ENCODE peak calls at places on chromosomes 16 and 17, in seven cellular contexts. O is progenitor cell of endocrine pancreas, W is cardiac fibroblast, Z is PC-3, Q is lower lobe of right lung, N is heart left ventricle, H is K562. I is an unnamed sample.

GRCh38 chr16:48206594-48207242 is 37.4 kb upstream of the LONP2 start:
- DNase-seq in O (no peak), W (peak), Z (peak), Q (no peak), N (no peak), H (no peak), I (no peak)

GRCh38 chr17:28960256-28961106 is 9.2 kb upstream of the PHF12 start:
- DNase-seq in O (no peak), W (no peak), Z (no peak), Q (no peak), N (no peak), H (no peak), I (no peak)

GRCh38 chr17:64781810-64782555 is 119.9 kb upstream of the SMURF2 start:
- DNase-seq in O (no peak), W (no peak), Z (no peak), Q (no peak), N (no peak), H (no peak), I (no peak)

GRCh38 chr16:66847533-66848057 is 3.4 kb downstream of the CA7 start:
- DNase-seq in O (no peak), W (no peak), Z (no peak), Q (no peak), N (no peak), H (no peak), I (no peak)

GRCh38 chr17:42683407-42684031 is 1.2 kb downstream of the CNTNAP1 start:
- DNase-seq in O (no peak), W (no peak), Z (peak), Q (peak), N (peak), H (no peak), I (no peak)

GRCh38 chr16:84482001-84482891 is 22.2 kb downstream of the MEAK7 start:
- DNase-seq in O (no peak), W (no peak), Z (no peak), Q (no peak), N (peak), H (no peak), I (peak)

GRCh38 chr16:66248096-66248495 is 118.4 kb upstream of the CDH5 start:
- DNase-seq in O (no peak), W (peak), Z (peak), Q (no peak), N (peak), H (no peak), I (no peak)

GRCh38 chr17:56777859-56778258 is 55.9 kb downstream of the C17orf67 start:
- DNase-seq in O (no peak), W (no peak), Z (peak), Q (no peak), N (no peak), H (no peak), I (no peak)

GRCh38 chr16:4293822-4294457 is 21.1 kb upstream of the TFAP4 start:
- DNase-seq in O (peak), W (peak), Z (peak), Q (peak), N (peak), H (no peak), I (peak)

GRCh38 chr16:380837-381787 is 666 bp downstream of the PGAP6 start:
- DNase-seq in O (no peak), W (peak), Z (no peak), Q (peak), N (no peak), H (peak), I (peak)

GRCh38 chr16:7268182-7268581 is 64.5 kb upstream of the RBFOX1 start:
- DNase-seq in O (peak), W (peak), Z (peak), Q (no peak), N (peak), H (peak), I (no peak)

GRCh38 chr17:77845541-77846225 is 112.8 kb upstream of the TNRC6C start:
- DNase-seq in O (no peak), W (no peak), Z (no peak), Q (peak), N (no peak), H (no peak), I (no peak)

GRCh38 chr17:42617956-42618431 is 8.5 kb downstream of the TUBG1 start:
- DNase-seq in O (no peak), W (no peak), Z (no peak), Q (no peak), N (no peak), H (peak), I (no peak)

GRCh38 chr17:19461681-19462080 is 50.6 kb downstream of the RNF112 start:
- DNase-seq in O (no peak), W (no peak), Z (no peak), Q (no peak), N (no peak), H (no peak), I (no peak)

GRCh38 chr16:56880176-56880575 is 15.2 kb downstream of the SLC12A3 start:
- DNase-seq in O (no peak), W (no peak), Z (no peak), Q (no peak), N (no peak), H (no peak), I (no peak)

GRCh38 chr16:55508941-55509920 is at the start of gene LPCAT2:
- DNase-seq in O (peak), W (peak), Z (peak), Q (peak), N (peak), H (peak), I (peak)

GRCh38 chr17:43003542-43004172 is 2.9 kb upstream of the IFI35 start:
- DNase-seq in O (no peak), W (peak), Z (peak), Q (no peak), N (no peak), H (no peak), I (no peak)

GRCh38 chr16:56923481-56923880 is 8.5 kb upstream of the HERPUD1 start:
- DNase-seq in O (no peak), W (peak), Z (no peak), Q (no peak), N (no peak), H (no peak), I (no peak)

GRCh38 chr17:2564876-2565275 is 28.6 kb upstream of the PAFAH1B1 start:
- DNase-seq in O (no peak), W (peak), Z (peak), Q (peak), N (no peak), H (no peak), I (no peak)

GRCh38 chr16:87240211-87241134 is 76.7 kb downstream of the C16orf95 start:
- DNase-seq in O (no peak), W (no peak), Z (peak), Q (no peak), N (no peak), H (no peak), I (no peak)

GRCh38 chr17:3968886-3969524 is 4.8 kb upstream of the ATP2A3 start:
- DNase-seq in O (no peak), W (no peak), Z (no peak), Q (no peak), N (no peak), H (peak), I (no peak)

GRCh38 chr17:3964203-3965122 is at the start of gene ATP2A3:
- DNase-seq in O (no peak), W (no peak), Z (no peak), Q (peak), N (peak), H (peak), I (no peak)

GRCh38 chr17:3965123-3965800 is 1.0 kb upstream of the ATP2A3 start:
- DNase-seq in O (no peak), W (peak), Z (peak), Q (peak), N (peak), H (peak), I (no peak)

GRCh38 chr17:3968017-3968416 is 3.8 kb upstream of the ATP2A3 start:
- DNase-seq in O (no peak), W (no peak), Z (no peak), Q (no peak), N (no peak), H (no peak), I (no peak)

DNA sequence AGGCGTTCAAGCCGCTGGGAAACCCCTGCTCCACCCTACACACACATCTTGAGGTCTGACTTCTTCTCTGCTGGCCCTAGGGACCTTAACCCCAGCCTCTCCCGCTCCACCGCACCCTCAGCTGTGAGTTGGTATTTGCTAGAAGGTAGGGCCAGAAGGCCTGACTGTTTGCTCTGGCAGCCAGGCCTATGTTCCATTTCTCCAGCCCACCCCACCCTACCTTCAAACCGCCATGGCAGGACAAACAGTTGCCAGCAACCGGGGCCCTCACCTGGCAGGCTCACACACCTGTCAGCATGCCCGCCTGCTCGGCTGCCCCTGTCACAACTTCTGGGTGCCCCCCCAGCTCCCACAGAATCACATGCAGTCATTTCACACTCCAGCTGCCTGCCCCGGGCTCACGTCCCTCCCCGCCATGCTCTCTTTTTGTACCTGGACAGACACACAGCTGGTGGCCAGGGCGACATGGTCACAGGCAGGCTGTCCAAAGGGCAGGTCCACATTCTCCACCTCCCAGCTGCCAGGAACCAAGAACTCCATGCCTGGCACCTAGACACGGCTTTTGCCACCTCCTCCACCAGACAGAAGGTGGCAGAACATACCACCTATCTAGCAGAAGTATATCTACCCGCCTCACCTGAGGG is 2.6 kb upstream of the ATP2A3 start:
- DNase-seq in O (no peak), W (no peak), Z (no peak), Q (no peak), N (no peak), H (no peak), I (no peak)
- TF ChIP-seq CTCF in O (no peak), W (no peak), Z (no peak), Q (no peak), N (no peak), H (no peak), I (no peak)

GRCh38 chr17:72122336-72122667 is 1.5 kb downstream of the SOX9 start:
- DNase-seq in O (no peak), W (no peak), Z (no peak), Q (no peak), N (no peak), H (no peak), I (no peak)

GRCh38 chr17:72122002-72122310 is 1.1 kb downstream of the SOX9 start:
- DNase-seq in O (no peak), W (no peak), Z (peak), Q (no peak), N (no peak), H (no peak), I (no peak)

GRCh38 chr17:72120878-72121163 is at the start of gene SOX9:
- DNase-seq in O (peak), W (peak), Z (peak), Q (peak), N (peak), H (no peak), I (peak)

GRCh38 chr17:72119963-72120877 is 600 bp upstream of the SOX9 start:
- DNase-seq in O (peak), W (peak), Z (peak), Q (no peak), N (peak), H (no peak), I (no peak)

DNA sequence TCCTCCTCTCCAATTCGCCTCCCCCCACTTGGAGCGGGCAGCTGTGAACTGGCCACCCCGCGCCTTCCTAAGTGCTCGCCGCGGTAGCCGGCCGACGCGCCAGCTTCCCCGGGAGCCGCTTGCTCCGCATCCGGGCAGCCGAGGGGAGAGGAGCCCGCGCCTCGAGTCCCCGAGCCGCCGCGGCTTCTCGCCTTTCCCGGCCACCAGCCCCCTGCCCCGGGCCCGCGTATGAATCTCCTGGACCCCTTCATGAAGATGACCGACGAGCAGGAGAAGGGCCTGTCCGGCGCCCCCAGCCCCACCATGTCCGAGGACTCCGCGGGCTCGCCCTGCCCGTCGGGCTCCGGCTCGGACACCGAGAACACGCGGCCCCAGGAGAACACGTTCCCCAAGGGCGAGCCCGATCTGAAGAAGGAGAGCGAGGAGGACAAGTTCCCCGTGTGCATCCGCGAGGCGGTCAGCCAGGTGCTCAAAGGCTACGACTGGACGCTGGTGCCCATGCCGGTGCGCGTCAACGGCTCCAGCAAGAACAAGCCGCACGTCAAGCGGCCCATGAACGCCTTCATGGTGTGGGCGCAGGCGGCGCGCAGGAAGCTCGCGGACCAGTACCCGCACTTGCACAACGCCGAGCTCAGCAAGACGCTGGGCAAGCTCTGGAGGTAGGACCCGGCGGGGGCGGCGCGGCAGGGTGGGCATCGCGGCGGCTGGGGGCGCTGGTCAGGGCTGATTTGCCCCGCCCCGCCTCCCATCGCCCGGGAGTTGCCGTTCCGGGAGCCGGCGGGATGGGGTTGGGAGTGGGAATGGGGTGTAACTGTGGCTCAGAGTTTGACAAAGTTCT is 563 bp downstream of the SOX9 start:
- DNase-seq in O (peak), W (peak), Z (peak), Q (peak), N (peak), H (no peak), I (peak)
- TF ChIP-seq CTCF in O (peak), W (no peak), Z (peak), Q (no peak), N (peak), H (no peak), I (peak)

GRCh38 chr16:27273670-27274522 is 5.3 kb upstream of the NSMCE1 start:
- DNase-seq in O (no peak), W (peak), Z (peak), Q (no peak), N (no peak), H (no peak), I (peak)
- TF ChIP-seq CTCF in O (no peak), W (no peak), Z (no peak), Q (no peak), N (no peak), H (no peak), I (no peak)

GRCh38 chr17:37134050-37134449 is 185.3 kb downstream of the AATF start:
- DNase-seq in O (no peak), W (no peak), Z (no peak), Q (no peak), N (no peak), H (no peak), I (no peak)

GRCh38 chr17:37137906-37138413 is 189.2 kb downstream of the AATF start:
- DNase-seq in O (no peak), W (no peak), Z (no peak), Q (no peak), N (no peak), H (no peak), I (no peak)

GRCh38 chr17:37135581-37135980 is 186.8 kb downstream of the AATF start:
- DNase-seq in O (no peak), W (no peak), Z (no peak), Q (no peak), N (no peak), H (no peak), I (no peak)

GRCh38 chr17:37138726-37139125 is 190.0 kb downstream of the AATF start:
- DNase-seq in O (no peak), W (no peak), Z (no peak), Q (no peak), N (no peak), H (no peak), I (no peak)

GRCh38 chr17:37137070-37137610 is 188.4 kb downstream of the AATF start:
- DNase-seq in O (no peak), W (no peak), Z (no peak), Q (no peak), N (no peak), H (no peak), I (no peak)
- TF ChIP-seq CTCF in O (no peak), W (no peak), Z (no peak), Q (no peak), N (no peak), H (no peak), I (no peak)